ENCODE peak calls at places on chromosomes 4 and X, in four cellular contexts. X is pancreas, G is tibial artery, W is upper lobe of left lung. V is an unnamed sample.

GRCh38 chr4:105206214-105206613 is 59.5 kb downstream of the TET2 start:
- DNase-seq in X (no peak), G (no peak), W (no peak), V (no peak)

GRCh38 chrX:136215559-136215958 is 35.6 kb downstream of the MAP7D3 start:
- DNase-seq in X (no peak), G (no peak), W (no peak), V (no peak)

GRCh38 chrX:28756175-28756574 is 168.9 kb downstream of the IL1RAPL1 start:
- DNase-seq in X (no peak), G (no peak), W (no peak), V (no peak)

GRCh38 chrX:77493677-77494553 is 46.7 kb downstream of the FGF16 start:
- DNase-seq in X (no peak), G (no peak), W (no peak), V (no peak)

GRCh38 chr4:54233128-54233696 is 4.1 kb downstream of the PDGFRA start:
- DNase-seq in X (peak; percentile 86), G (peak; percentile 76), W (peak; percentile 95), V (peak; percentile 80)

GRCh38 chr4:65791807-65792308 is 121.6 kb upstream of the EPHA5 start:
- DNase-seq in X (no peak), G (no peak), W (no peak), V (no peak)

GRCh38 chr4:147096667-147097604 is 151.3 kb upstream of the TTC29 start:
- DNase-seq in X (no peak), G (no peak), W (no peak), V (no peak)

GRCh38 chrX:39661508-39661907 is 436.2 kb downstream of the BCOR start:
- DNase-seq in X (no peak), G (no peak), W (no peak), V (no peak)

GRCh38 chrX:23168291-23168690 is 166.4 kb upstream of the PTCHD1 start:
- DNase-seq in X (no peak), G (no peak), W (no peak), V (no peak)

GRCh38 chrX:40465735-40466551 is 114.8 kb upstream of the ATP6AP2 start:
- DNase-seq in X (no peak), G (no peak), W (no peak), V (no peak)

GRCh38 chrX:281166-281999 is at the start of gene PLCXD1:
- DNase-seq in X (no peak), G (peak; percentile 20), W (no peak), V (no peak)
- H3K4me3 ChIP-seq in X (no peak within 1 kb of the TSS), G (peak within 1 kb of the TSS; percentile 6), W (no peak within 1 kb of the TSS), V (no peak within 1 kb of the TSS)

GRCh38 chr4:117327491-117327890 is 242.1 kb upstream of the TRAM1L1 start:
- DNase-seq in X (no peak), G (no peak), W (no peak), V (no peak)
- H3K4me3 ChIP-seq in X (no peak overlapping the region), G (no peak overlapping the region), W (no peak overlapping the region), V (no peak overlapping the region)

DNA sequence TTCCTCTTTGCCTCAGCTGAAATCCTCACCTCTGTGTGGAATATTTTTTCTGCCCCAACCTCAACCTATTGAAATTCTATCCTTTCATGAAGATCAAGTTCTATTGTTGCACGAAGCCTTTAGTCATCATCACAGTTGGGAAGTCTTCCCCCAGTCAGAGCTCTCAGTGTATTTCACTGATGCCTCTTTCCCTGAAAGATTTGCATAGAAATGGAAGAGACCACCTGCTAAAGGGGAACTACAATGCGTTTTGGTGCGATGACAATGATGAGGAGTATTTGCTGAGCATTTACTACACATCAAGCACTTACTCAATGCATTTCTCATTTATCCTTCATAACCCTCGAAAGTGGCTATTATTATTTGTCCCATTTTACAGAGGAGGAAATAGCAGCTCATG is 151.2 kb upstream of the KLF3 start:
- DNase-seq in X (no peak), G (no peak), W (no peak), V (no peak)
- H3K4me3 ChIP-seq in X (no peak overlapping the region), G (no peak overlapping the region), W (no peak overlapping the region), V (peak overlapping the region; percentile 7)

DNA sequence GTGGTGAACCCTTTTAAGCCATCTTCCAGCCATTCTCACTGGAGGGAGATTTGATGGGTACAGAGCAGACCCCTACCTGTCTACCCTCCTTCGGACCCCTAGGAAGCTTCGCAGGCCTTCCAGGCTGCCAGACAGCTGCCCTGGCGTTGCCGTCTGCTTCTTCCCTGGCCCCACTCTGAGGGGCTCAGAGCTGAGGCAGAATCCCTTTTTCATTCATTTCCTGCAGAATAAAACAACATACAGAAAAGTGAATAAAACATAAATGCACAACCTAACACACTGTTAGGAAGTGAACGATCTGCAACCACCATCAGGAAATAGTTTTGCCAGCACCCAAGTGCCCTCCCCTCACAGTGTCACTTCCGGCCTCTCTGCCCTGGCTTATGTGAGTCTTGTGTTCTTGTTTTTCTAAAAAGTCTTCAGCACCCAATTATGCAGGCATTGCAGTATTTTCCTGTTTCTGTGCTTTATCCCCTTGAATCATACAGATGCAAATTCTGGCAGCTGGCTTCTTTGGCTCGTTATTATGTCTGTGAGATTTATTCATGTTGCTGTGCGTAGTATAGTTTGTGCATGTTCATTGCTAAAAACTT is 5.6 kb upstream of the ADD1 start:
- DNase-seq in X (no peak), G (peak; percentile 67), W (peak; percentile 6), V (peak; percentile 72)
- H3K4me3 ChIP-seq in X (no peak overlapping the region), G (peak overlapping the region; percentile 21), W (no peak overlapping the region), V (peak overlapping the region; percentile 41)

GRCh38 chr4:10380695-10381094 is 76.5 kb downstream of the ZNF518B start:
- DNase-seq in X (no peak), G (no peak), W (no peak), V (no peak)

GRCh38 chr4:10386044-10386443 is 71.2 kb downstream of the ZNF518B start:
- DNase-seq in X (no peak), G (no peak), W (no peak), V (no peak)

GRCh38 chr4:10384974-10385373 is 72.3 kb downstream of the ZNF518B start:
- DNase-seq in X (no peak), G (no peak), W (no peak), V (no peak)

GRCh38 chr4:10381146-10381545 is 76.1 kb downstream of the ZNF518B start:
- DNase-seq in X (no peak), G (no peak), W (no peak), V (no peak)

GRCh38 chr4:10383417-10383816 is 73.8 kb downstream of the ZNF518B start:
- DNase-seq in X (no peak), G (no peak), W (no peak), V (no peak)
- H3K4me3 ChIP-seq in X (no peak overlapping the region), G (no peak overlapping the region), W (no peak overlapping the region), V (no peak overlapping the region)

DNA sequence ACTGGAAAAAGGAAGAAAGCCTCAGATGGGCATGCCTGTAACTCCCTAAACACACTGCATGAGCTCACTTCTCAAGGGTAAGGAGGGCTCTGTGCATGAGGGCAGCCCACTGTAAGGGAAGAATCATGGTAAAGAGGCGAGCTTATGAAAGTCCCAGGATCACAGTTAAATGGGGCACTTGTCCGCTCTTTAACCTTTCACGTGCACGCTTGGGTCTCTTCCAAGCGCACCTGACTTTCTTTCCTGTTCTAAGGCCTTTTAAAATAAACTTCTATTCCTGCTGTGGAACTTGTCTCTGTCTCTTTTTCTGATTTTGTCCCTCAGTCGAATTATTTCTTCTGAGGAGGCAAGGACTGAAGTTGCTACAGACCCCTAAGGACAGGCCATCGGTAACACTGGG is 321.7 kb downstream of the PPP1R2C start:
- DNase-seq in X (no peak), G (no peak), W (no peak), V (no peak)
- H3K4me3 ChIP-seq in X (no peak overlapping the region), G (no peak overlapping the region), W (no peak overlapping the region), V (no peak overlapping the region)

GRCh38 chrX:126164689-126165400 is 1.2 kb downstream of the DCAF12L2 start:
- DNase-seq in X (peak; percentile 33), G (no peak), W (peak; percentile 42), V (no peak)

GRCh38 chrX:126167560-126167959 is 1.5 kb upstream of the DCAF12L2 start:
- DNase-seq in X (no peak), G (no peak), W (no peak), V (no peak)

GRCh38 chrX:126170715-126171114 is 4.6 kb upstream of the DCAF12L2 start:
- DNase-seq in X (no peak), G (no peak), W (no peak), V (no peak)

GRCh38 chrX:126165401-126165720 is 728 bp downstream of the DCAF12L2 start:
- DNase-seq in X (peak; percentile 25), G (no peak), W (peak; percentile 37), V (no peak)

GRCh38 chrX:126165721-126166401 is at the start of gene DCAF12L2:
- DNase-seq in X (no peak), G (no peak), W (peak; percentile 65), V (no peak)
- H3K4me3 ChIP-seq in X (no peak within 1 kb of the TSS), G (peak within 1 kb of the TSS; percentile 47), W (no peak within 1 kb of the TSS), V (no peak within 1 kb of the TSS)

GRCh38 chrX:66038115-66038514 is 1.8 kb downstream of the VSIG4 start:
- DNase-seq in X (no peak), G (no peak), W (no peak), V (no peak)
- H3K4me3 ChIP-seq in X (no peak overlapping the region), G (no peak overlapping the region), W (no peak overlapping the region), V (no peak overlapping the region)

V was measured in CD8-positive, alpha-beta T cell.